ENCODE peak calls at places on chromosomes 7 and 10, in five cellular contexts. M is GM19239, Q is DMS153, U is fibroblast of the aortic adventitia, F is iPS-NIHi11. W is an unnamed sample.

GRCh38 chr10:108465871-108466641 is 1301.5 kb upstream of the SORCS1 start:
- DNase-seq in M (no peak), Q (no peak), U (no peak), F (peak), W (peak)

GRCh38 chr10:71075066-71075758 is 137.2 kb upstream of the UNC5B start:
- DNase-seq in M (no peak), Q (peak), U (no peak), F (no peak), W (no peak)

GRCh38 chr10:97356918-97357317 is 22.4 kb upstream of the FRAT2 start:
- DNase-seq in M (no peak), Q (no peak), U (no peak), F (no peak), W (no peak)

GRCh38 chr7:107501593-107501992 is 31.7 kb downstream of the GPR22 start:
- DNase-seq in M (peak), Q (peak), U (peak), F (peak), W (peak)

GRCh38 chr7:65955718-65956117 is 26.3 kb downstream of the GUSB start:
- DNase-seq in M (no peak), Q (no peak), U (no peak), F (no peak), W (no peak)

GRCh38 chr7:2011266-2012043 is 221.3 kb downstream of the MAD1L1 start:
- DNase-seq in M (no peak), Q (no peak), U (no peak), F (no peak), W (no peak)

GRCh38 chr7:2834748-2835441 is 9.2 kb downstream of the GNA12 start:
- DNase-seq in M (no peak), Q (no peak), U (peak), F (no peak), W (no peak)

GRCh38 chr10:77125231-77125630 is 512.4 kb downstream of the KCNMA1 start:
- DNase-seq in M (no peak), Q (no peak), U (no peak), F (no peak), W (no peak)

GRCh38 chr10:33783078-33783477 is 448.6 kb upstream of the NRP1 start:
- DNase-seq in M (no peak), Q (no peak), U (no peak), F (no peak), W (no peak)

GRCh38 chr10:98920807-98921206 is 314.8 kb downstream of the HPSE2 start:
- DNase-seq in M (no peak), Q (no peak), U (no peak), F (no peak), W (peak)

GRCh38 chr10:112536663-112537062 is 89.6 kb downstream of the VTI1A start:
- DNase-seq in M (no peak), Q (no peak), U (no peak), F (no peak), W (no peak)

GRCh38 chr7:124722292-124722691 is 43.3 kb downstream of the GPR37 start:
- DNase-seq in M (no peak), Q (no peak), U (peak), F (no peak), W (no peak)

GRCh38 chr10:60810437-60811182 is 32.3 kb downstream of the CDK1 start:
- DNase-seq in M (no peak), Q (peak), U (peak), F (no peak), W (peak)

GRCh38 chr10:77007836-77008235 is 629.8 kb downstream of the KCNMA1 start:
- DNase-seq in M (peak), Q (no peak), U (no peak), F (no peak), W (no peak)

GRCh38 chr7:105306160-105306784 is 82.4 kb downstream of the SRPK2 start:
- DNase-seq in M (no peak), Q (no peak), U (peak), F (no peak), W (peak)

GRCh38 chr10:37855691-37856090 is 1.7 kb downstream of the ZNF248 start:
- DNase-seq in M (no peak), Q (no peak), U (no peak), F (no peak), W (no peak)

GRCh38 chr10:50347394-50347802 is 96.1 kb upstream of the ASAH2 start:
- DNase-seq in M (peak), Q (no peak), U (peak), F (no peak), W (no peak)

GRCh38 chr7:69349291-69349690 is 249.0 kb upstream of the AUTS2 start:
- DNase-seq in M (no peak), Q (peak), U (no peak), F (peak), W (no peak)

GRCh38 chr10:107978455-107978854 is 813.9 kb upstream of the SORCS1 start:
- DNase-seq in M (no peak), Q (no peak), U (no peak), F (no peak), W (no peak)

GRCh38 chr10:14500172-14500765 is 169.5 kb upstream of the FRMD4A start:
- DNase-seq in M (no peak), Q (no peak), U (no peak), F (no peak), W (no peak)

GRCh38 chr10:51162002-51162401 is 87.7 kb downstream of the PRKG1 start:
- DNase-seq in M (no peak), Q (no peak), U (peak), F (peak), W (peak)

GRCh38 chr7:79564123-79564522 is 110.7 kb upstream of the MAGI2 start:
- DNase-seq in M (no peak), Q (no peak), U (no peak), F (no peak), W (no peak)

GRCh38 chr10:7409732-7410168 is 1.1 kb downstream of the SFMBT2 start:
- DNase-seq in M (no peak), Q (no peak), U (no peak), F (no peak), W (no peak)

GRCh38 chr10:132589015-132589414 is 51.4 kb downstream of the INPP5A start:
- DNase-seq in M (no peak), Q (no peak), U (no peak), F (no peak), W (no peak)

GRCh38 chr10:103661951-103662405 is 168.5 kb downstream of the NEURL1 start:
- DNase-seq in M (no peak), Q (no peak), U (no peak), F (no peak), W (no peak)

GRCh38 chr7:143375298-143376034 is 5.7 kb upstream of the ZYX start:
- DNase-seq in M (no peak), Q (no peak), U (no peak), F (no peak), W (no peak)

GRCh38 chr10:12513003-12513365 is 163.6 kb downstream of the CAMK1D start:
- DNase-seq in M (no peak), Q (peak), U (no peak), F (no peak), W (no peak)

GRCh38 chr10:46283217-46283944 is 3.4 kb upstream of the ANTXRL start:
- DNase-seq in M (no peak), Q (no peak), U (peak), F (no peak), W (no peak)

GRCh38 chr7:4136036-4136435 is 546.1 kb upstream of the FOXK1 start:
- DNase-seq in M (no peak), Q (no peak), U (no peak), F (peak), W (no peak)

GRCh38 chr10:44386546-44387052 is 1.7 kb upstream of the CXCL12 start:
- DNase-seq in M (peak), Q (peak), U (peak), F (peak), W (peak)

GRCh38 chr10:13955426-13955825 is 368.7 kb downstream of the PRPF18 start:
- DNase-seq in M (no peak), Q (no peak), U (no peak), F (no peak), W (no peak)

W was measured in fibroblast of pulmonary artery.